ENCODE peak calls at places on chromosome 3, in four cellular contexts. One of them, this sample, is unnamed.

GRCh38 chr3:66153961-66154923 is 66.6 kb upstream of the SLC25A26 start:
- DNase-seq in mesendoderm: no peak
- DNase-seq in prostate gland: no peak
- DNase-seq in brain microvascular endothelial cell: peak
- DNase-seq in this sample: peak

GRCh38 chr3:71725279-71725991 is at the start of gene EIF4E3:
- DNase-seq in mesendoderm: peak
- DNase-seq in prostate gland: peak
- DNase-seq in brain microvascular endothelial cell: no peak
- DNase-seq in this sample: peak

GRCh38 chr3:60708191-60708975 is 542.9 kb downstream of the FHIT start:
- DNase-seq in mesendoderm: no peak
- DNase-seq in prostate gland: no peak
- DNase-seq in brain microvascular endothelial cell: peak
- DNase-seq in this sample: no peak

GRCh38 chr3:24678441-24678865 is 183.8 kb upstream of the THRB start:
- DNase-seq in mesendoderm: no peak
- DNase-seq in prostate gland: no peak
- DNase-seq in brain microvascular endothelial cell: peak
- DNase-seq in this sample: no peak

GRCh38 chr3:53530205-53530604 is 35.8 kb downstream of the CACNA1D start:
- DNase-seq in mesendoderm: no peak
- DNase-seq in prostate gland: no peak
- DNase-seq in brain microvascular endothelial cell: no peak
- DNase-seq in this sample: no peak

GRCh38 chr3:78919021-78919755 is 848.6 kb downstream of the ROBO1 start:
- DNase-seq in mesendoderm: peak
- DNase-seq in prostate gland: no peak
- DNase-seq in brain microvascular endothelial cell: peak
- DNase-seq in this sample: no peak

GRCh38 chr3:103372031-103372430 is 937.2 kb downstream of the ZPLD1 start:
- DNase-seq in mesendoderm: no peak
- DNase-seq in prostate gland: no peak
- DNase-seq in brain microvascular endothelial cell: no peak
- DNase-seq in this sample: no peak

GRCh38 chr3:14224895-14225294 is 46.3 kb downstream of the LSM3 start:
- DNase-seq in mesendoderm: peak
- DNase-seq in prostate gland: no peak
- DNase-seq in brain microvascular endothelial cell: peak
- DNase-seq in this sample: no peak

GRCh38 chr3:41881233-41881821 is 80.6 kb downstream of the ULK4 start:
- DNase-seq in mesendoderm: peak
- DNase-seq in prostate gland: peak
- DNase-seq in brain microvascular endothelial cell: peak
- DNase-seq in this sample: peak

GRCh38 chr3:11820540-11821041 is 26.1 kb downstream of the TAMM41 start:
- DNase-seq in mesendoderm: peak
- DNase-seq in prostate gland: no peak
- DNase-seq in brain microvascular endothelial cell: peak
- DNase-seq in this sample: no peak

GRCh38 chr3:39208463-39209055 is 16.2 kb upstream of the XIRP1 start:
- DNase-seq in mesendoderm: peak
- DNase-seq in prostate gland: no peak
- DNase-seq in brain microvascular endothelial cell: peak
- DNase-seq in this sample: peak

GRCh38 chr3:120021523-120021922 is 72.7 kb downstream of the GSK3B start:
- DNase-seq in mesendoderm: no peak
- DNase-seq in prostate gland: no peak
- DNase-seq in brain microvascular endothelial cell: peak
- DNase-seq in this sample: no peak

GRCh38 chr3:95271330-95271729 is 1208.5 kb downstream of the NSUN3 start:
- DNase-seq in mesendoderm: no peak
- DNase-seq in prostate gland: no peak
- DNase-seq in brain microvascular endothelial cell: no peak
- DNase-seq in this sample: no peak

GRCh38 chr3:168095611-168096209 is at the start of gene GOLIM4:
- DNase-seq in mesendoderm: peak
- DNase-seq in prostate gland: peak
- DNase-seq in brain microvascular endothelial cell: peak
- DNase-seq in this sample: peak

GRCh38 chr3:32709346-32709745 is 24.4 kb downstream of the CNOT10 start:
- DNase-seq in mesendoderm: peak
- DNase-seq in prostate gland: no peak
- DNase-seq in brain microvascular endothelial cell: no peak
- DNase-seq in this sample: no peak

GRCh38 chr3:47011371-47011770 is 31.9 kb downstream of the NBEAL2 start:
- DNase-seq in mesendoderm: no peak
- DNase-seq in prostate gland: no peak
- DNase-seq in brain microvascular endothelial cell: no peak
- DNase-seq in this sample: no peak

GRCh38 chr3:148128136-148128535 is 569.6 kb upstream of the AGTR1 start:
- DNase-seq in mesendoderm: peak
- DNase-seq in prostate gland: no peak
- DNase-seq in brain microvascular endothelial cell: no peak
- DNase-seq in this sample: peak

GRCh38 chr3:73365756-73366397 is 258.9 kb downstream of the PDZRN3 start:
- DNase-seq in mesendoderm: no peak
- DNase-seq in prostate gland: no peak
- DNase-seq in brain microvascular endothelial cell: peak
- DNase-seq in this sample: no peak

GRCh38 chr3:193190387-193190786 is 50.6 kb upstream of the PLAAT1 start:
- DNase-seq in mesendoderm: peak
- DNase-seq in prostate gland: no peak
- DNase-seq in brain microvascular endothelial cell: no peak
- DNase-seq in this sample: peak

GRCh38 chr3:62371735-62372591 is 1.4 kb downstream of the FEZF2 start:
- DNase-seq in mesendoderm: peak
- DNase-seq in prostate gland: no peak
- DNase-seq in brain microvascular endothelial cell: no peak
- DNase-seq in this sample: peak

GRCh38 chr3:28191363-28191762 is 50.1 kb upstream of the CMC1 start:
- DNase-seq in mesendoderm: no peak
- DNase-seq in prostate gland: no peak
- DNase-seq in brain microvascular endothelial cell: no peak
- DNase-seq in this sample: no peak

GRCh38 chr3:124707667-124708066 is 22.6 kb upstream of the UMPS start:
- DNase-seq in mesendoderm: peak
- DNase-seq in prostate gland: no peak
- DNase-seq in brain microvascular endothelial cell: peak
- DNase-seq in this sample: peak

GRCh38 chr3:172142074-172143059 is 103.0 kb downstream of the FNDC3B start:
- DNase-seq in mesendoderm: peak
- DNase-seq in prostate gland: no peak
- DNase-seq in brain microvascular endothelial cell: peak
- DNase-seq in this sample: peak

GRCh38 chr3:78832785-78833204 is 935.0 kb downstream of the ROBO1 start:
- DNase-seq in mesendoderm: no peak
- DNase-seq in prostate gland: no peak
- DNase-seq in brain microvascular endothelial cell: no peak
- DNase-seq in this sample: no peak

GRCh38 chr3:46296826-46297225 is 54.6 kb downstream of the CCR3 start:
- DNase-seq in mesendoderm: no peak
- DNase-seq in prostate gland: no peak
- DNase-seq in brain microvascular endothelial cell: no peak
- DNase-seq in this sample: no peak

GRCh38 chr3:194488007-194488742 is 1.4 kb upstream of the ATP13A3 start:
- DNase-seq in mesendoderm: peak
- DNase-seq in prostate gland: no peak
- DNase-seq in brain microvascular endothelial cell: no peak
- DNase-seq in this sample: no peak

GRCh38 chr3:132898131-132898530 is 140.1 kb upstream of the TMEM108 start:
- DNase-seq in mesendoderm: no peak
- DNase-seq in prostate gland: no peak
- DNase-seq in brain microvascular endothelial cell: no peak
- DNase-seq in this sample: no peak

GRCh38 chr3:155581579-155581978 is 163.3 kb downstream of the PLCH1 start:
- DNase-seq in mesendoderm: no peak
- DNase-seq in prostate gland: no peak
- DNase-seq in brain microvascular endothelial cell: no peak
- DNase-seq in this sample: no peak

GRCh38 chr3:11168881-11169805 is 14.8 kb downstream of the HRH1 start:
- DNase-seq in mesendoderm: no peak
- DNase-seq in prostate gland: no peak
- DNase-seq in brain microvascular endothelial cell: no peak
- DNase-seq in this sample: no peak

GRCh38 chr3:164748626-164749025 is 329.7 kb downstream of the SI start:
- DNase-seq in mesendoderm: no peak
- DNase-seq in prostate gland: no peak
- DNase-seq in brain microvascular endothelial cell: no peak
- DNase-seq in this sample: no peak

GRCh38 chr3:159760056-159760455 is 228.6 kb upstream of the IL12A start:
- DNase-seq in mesendoderm: no peak
- DNase-seq in prostate gland: no peak
- DNase-seq in brain microvascular endothelial cell: no peak
- DNase-seq in this sample: no peak

GRCh38 chr3:71189480-71189879 is 394.0 kb downstream of the FOXP1 start:
- DNase-seq in mesendoderm: no peak
- DNase-seq in prostate gland: no peak
- DNase-seq in brain microvascular endothelial cell: no peak
- DNase-seq in this sample: no peak

GRCh38 chr3:159913712-159914414 is 74.8 kb upstream of the IL12A start:
- DNase-seq in mesendoderm: no peak
- DNase-seq in prostate gland: no peak
- DNase-seq in brain microvascular endothelial cell: no peak
- DNase-seq in this sample: no peak

GRCh38 chr3:81326245-81326644 is 435.2 kb downstream of the GBE1 start:
- DNase-seq in mesendoderm: no peak
- DNase-seq in prostate gland: no peak
- DNase-seq in brain microvascular endothelial cell: no peak
- DNase-seq in this sample: no peak

GRCh38 chr3:33936171-33936920 is 137.9 kb downstream of the PDCD6IP start:
- DNase-seq in mesendoderm: no peak
- DNase-seq in prostate gland: no peak
- DNase-seq in brain microvascular endothelial cell: no peak
- DNase-seq in this sample: no peak

GRCh38 chr3:33936921-33937210 is 138.4 kb downstream of the PDCD6IP start:
- DNase-seq in mesendoderm: no peak
- DNase-seq in prostate gland: no peak
- DNase-seq in brain microvascular endothelial cell: no peak
- DNase-seq in this sample: no peak

GRCh38 chr3:33940149-33940548 is 141.7 kb downstream of the PDCD6IP start:
- DNase-seq in mesendoderm: no peak
- DNase-seq in prostate gland: no peak
- DNase-seq in brain microvascular endothelial cell: peak
- DNase-seq in this sample: no peak

GRCh38 chr3:33940736-33941135 is 142.3 kb downstream of the PDCD6IP start:
- DNase-seq in mesendoderm: no peak
- DNase-seq in prostate gland: no peak
- DNase-seq in brain microvascular endothelial cell: no peak
- DNase-seq in this sample: no peak

DNA sequence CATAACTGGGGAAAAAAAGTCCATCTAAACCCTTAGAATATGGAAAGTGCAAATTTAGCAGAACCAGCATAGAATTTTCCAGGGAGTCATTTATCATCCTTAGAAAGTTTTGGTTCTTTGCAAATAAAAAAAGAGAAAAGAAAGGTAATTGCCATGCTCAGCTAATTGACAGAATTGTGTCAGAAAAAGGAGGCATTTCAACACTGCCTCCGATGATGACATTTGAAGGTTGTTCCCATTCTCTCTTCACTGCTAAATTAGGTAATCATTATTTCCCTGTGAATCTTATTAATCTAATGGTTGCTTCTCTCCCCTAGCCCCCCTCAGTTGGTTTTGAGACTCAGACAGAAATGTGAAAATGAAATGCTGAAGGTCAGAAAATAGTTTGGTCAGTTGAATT is 139.2 kb downstream of the PDCD6IP start:
- DNase-seq in mesendoderm: no peak
- DNase-seq in prostate gland: no peak
- DNase-seq in brain microvascular endothelial cell: no peak
- DNase-seq in this sample: no peak
- H3K27ac ChIP-seq in mesendoderm: no peak
- H3K27ac ChIP-seq in prostate gland: no peak
- H3K27ac ChIP-seq in brain microvascular endothelial cell: no peak
- H3K27ac ChIP-seq in this sample: no peak

GRCh38 chr3:169454060-169454317 is 209.5 kb downstream of the MECOM start:
- DNase-seq in mesendoderm: no peak
- DNase-seq in prostate gland: no peak
- DNase-seq in brain microvascular endothelial cell: no peak
- DNase-seq in this sample: no peak
- H3K4me3 ChIP-seq in mesendoderm: no peak
- H3K4me3 ChIP-seq in prostate gland: no peak
- H3K4me3 ChIP-seq in brain microvascular endothelial cell: no peak
- H3K4me3 ChIP-seq in this sample: no peak

DNA sequence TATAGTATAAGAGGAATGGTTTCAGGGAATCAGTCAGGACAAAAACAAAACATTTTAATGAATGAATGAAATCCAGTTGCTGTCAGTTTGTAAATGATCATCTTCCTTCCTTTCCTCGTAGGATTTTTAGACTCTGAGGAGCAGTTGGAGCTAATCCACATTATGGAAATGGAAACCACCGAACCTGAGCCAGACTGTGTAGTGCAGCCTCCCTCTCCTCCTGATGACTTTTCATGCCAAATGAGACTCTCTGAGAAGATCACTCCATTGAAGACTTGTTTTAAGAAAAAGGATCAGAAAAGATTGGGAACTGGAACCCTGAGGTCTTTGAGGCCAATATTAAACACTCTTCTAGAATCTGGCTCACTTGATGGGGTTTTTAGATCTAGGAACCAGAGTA is 3.1 kb downstream of the TIPARP start:
- DNase-seq in mesendoderm: no peak
- DNase-seq in prostate gland: no peak
- DNase-seq in brain microvascular endothelial cell: no peak
- DNase-seq in this sample: no peak
- H3K27ac ChIP-seq in mesendoderm: no peak
- H3K27ac ChIP-seq in prostate gland: no peak
- H3K27ac ChIP-seq in brain microvascular endothelial cell: no peak
- H3K27ac ChIP-seq in this sample: no peak

DNA sequence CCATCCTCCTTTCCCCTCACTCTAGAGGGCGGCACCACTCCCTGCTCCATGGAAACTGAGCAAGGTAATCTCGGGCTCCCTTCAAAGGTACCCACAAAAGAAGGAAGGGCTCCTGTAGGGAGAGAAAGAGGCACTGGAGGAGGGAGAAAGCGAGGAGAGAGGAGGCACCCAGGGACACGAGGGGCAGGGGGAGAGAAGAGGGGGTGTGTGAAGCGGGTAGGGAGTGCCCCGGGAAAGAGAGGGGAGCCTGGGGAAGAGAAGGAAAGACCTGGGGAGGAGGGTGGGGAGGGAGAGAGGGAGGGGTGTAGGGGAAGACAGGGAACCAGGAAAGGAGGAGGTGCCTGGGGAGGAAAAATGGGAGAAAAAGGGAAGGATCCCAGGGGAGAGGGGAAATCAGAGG is 523 bp downstream of the VILL start:
- DNase-seq in mesendoderm: no peak
- DNase-seq in prostate gland: no peak
- DNase-seq in brain microvascular endothelial cell: no peak
- DNase-seq in this sample: no peak
- H3K4me3 ChIP-seq in mesendoderm: no peak
- H3K4me3 ChIP-seq in prostate gland: no peak
- H3K4me3 ChIP-seq in brain microvascular endothelial cell: no peak
- H3K4me3 ChIP-seq in this sample: no peak

GRCh38 chr3:188326968-188327367 is 173.0 kb downstream of the LPP start:
- DNase-seq in mesendoderm: no peak
- DNase-seq in prostate gland: no peak
- DNase-seq in brain microvascular endothelial cell: no peak
- DNase-seq in this sample: no peak
- H3K27ac ChIP-seq in mesendoderm: no peak
- H3K27ac ChIP-seq in prostate gland: no peak
- H3K27ac ChIP-seq in brain microvascular endothelial cell: no peak
- H3K27ac ChIP-seq in this sample: no peak

GRCh38 chr3:190972840-190973270 is 110.4 kb upstream of the GMNC start:
- DNase-seq in mesendoderm: peak
- DNase-seq in prostate gland: no peak
- DNase-seq in brain microvascular endothelial cell: no peak
- DNase-seq in this sample: no peak
- H3K4me3 ChIP-seq in mesendoderm: no peak
- H3K4me3 ChIP-seq in prostate gland: no peak
- H3K4me3 ChIP-seq in brain microvascular endothelial cell: no peak
- H3K4me3 ChIP-seq in this sample: no peak